ENCODE peak calls at places on chromosomes 16 and 17, in seven cellular contexts. I is T1000; W is Jurkat, Clone E6-1; O is iPS-NIHi11; D is stimulated activated CD4-positive, alpha-beta T cell treated with anti-CD3 and anti-CD28 coated beads, Interleukin-1b, Interleukin-23, amount 100 ng/mL, for 24 hours; Z is kidney; E is EL. M is an unnamed sample.

GRCh38 chr16:85520853-85521736 is 92.0 kb upstream of the GSE1 start:
- DNase-seq in I (no peak), W (no peak), O (no peak), D (no peak), Z (peak; percentile 92), E (no peak), M (no peak)

GRCh38 chr17:42660692-42661345 is 1.7 kb downstream of the TUBG2 start:
- DNase-seq in I (no peak), W (no peak), O (no peak), D (no peak), Z (no peak), E (peak; percentile 88), M (no peak)

GRCh38 chr17:76678330-76678729 is 32.4 kb downstream of the MXRA7 start:
- DNase-seq in I (no peak), W (peak; percentile 93), O (no peak), D (no peak), Z (peak; percentile 59), E (no peak), M (peak; percentile 94)

GRCh38 chr17:17669081-17669850 is 12.0 kb upstream of the RAI1 start:
- DNase-seq in I (no peak), W (no peak), O (no peak), D (no peak), Z (no peak), E (peak; percentile 33), M (peak; percentile 31)

GRCh38 chr17:48787850-48788249 is 29.2 kb downstream of the TTLL6 start:
- DNase-seq in I (no peak), W (no peak), O (no peak), D (no peak), Z (no peak), E (no peak), M (no peak)

GRCh38 chr17:39208136-39208535 is 8.1 kb downstream of the RPL19 start:
- DNase-seq in I (no peak), W (no peak), O (no peak), D (no peak), Z (no peak), E (no peak), M (no peak)

GRCh38 chr16:15963307-15963910 is 14.0 kb downstream of the ABCC1 start:
- DNase-seq in I (no peak), W (no peak), O (no peak), D (no peak), Z (no peak), E (no peak), M (no peak)

GRCh38 chr17:7393613-7394451 is 493 bp downstream of the PLSCR3 start:
- DNase-seq in I (no peak), W (no peak), O (peak; percentile 86), D (no peak), Z (peak; percentile 79), E (peak; percentile 39), M (peak; percentile 49)

GRCh38 chr17:49216953-49217650 is 6.6 kb downstream of the ABI3 start:
- DNase-seq in I (no peak), W (no peak), O (no peak), D (no peak), Z (peak; percentile 74), E (no peak), M (no peak)

GRCh38 chr17:16287563-16288027 is 65.7 kb downstream of the CENPV start:
- DNase-seq in I (no peak), W (peak; percentile 63), O (no peak), D (no peak), Z (no peak), E (peak; percentile 74), M (no peak)

GRCh38 chr17:70621593-70621992 is 452.3 kb downstream of the KCNJ2 start:
- DNase-seq in I (no peak), W (no peak), O (no peak), D (no peak), Z (no peak), E (peak; percentile 5), M (no peak)

GRCh38 chr16:55010492-55011260 is 80.0 kb downstream of the IRX5 start:
- DNase-seq in I (no peak), W (no peak), O (no peak), D (no peak), Z (no peak), E (no peak), M (no peak)

GRCh38 chr17:82051776-82052637 is at the start of the genes GPS1 and RFNG:
- DNase-seq in I (no peak), W (peak; percentile 38), O (peak; percentile 96), D (peak; percentile 67), Z (peak; percentile 91), E (peak; percentile 62), M (peak; percentile 79)

GRCh38 chr17:57372156-57372555 is 115.8 kb downstream of the MSI2 start:
- DNase-seq in I (no peak), W (no peak), O (no peak), D (no peak), Z (no peak), E (peak; percentile 45), M (no peak)

GRCh38 chr17:41972571-41973411 is 6.2 kb downstream of the CNP start:
- DNase-seq in I (no peak), W (no peak), O (no peak), D (no peak), Z (peak; percentile 90), E (no peak), M (peak; percentile 28)

GRCh38 chr16:67449328-67449727 is 18.4 kb downstream of the HSD11B2 start:
- DNase-seq in I (no peak), W (no peak), O (no peak), D (no peak), Z (no peak), E (no peak), M (no peak)

GRCh38 chr17:1718362-1719165 is 5.9 kb upstream of the WDR81 start:
- DNase-seq in I (no peak), W (no peak), O (no peak), D (no peak), Z (peak; percentile 84), E (no peak), M (no peak)

GRCh38 chr16:8923199-8923598 is 40.5 kb downstream of the USP7 start:
- DNase-seq in I (no peak), W (no peak), O (no peak), D (no peak), Z (no peak), E (no peak), M (no peak)

GRCh38 chr17:75509528-75510258 is 5.6 kb downstream of the CASKIN2 start:
- DNase-seq in I (no peak), W (no peak), O (no peak), D (no peak), Z (peak; percentile 83), E (no peak), M (no peak)

GRCh38 chr17:21523482-21524210 is 147.5 kb downstream of the KCNJ12 start:
- DNase-seq in I (no peak), W (no peak), O (no peak), D (no peak), Z (no peak), E (no peak), M (no peak)

GRCh38 chr17:50558955-50559614 is 1.4 kb upstream of the CACNA1G start:
- DNase-seq in I (no peak), W (no peak), O (peak; percentile 51), D (no peak), Z (no peak), E (no peak), M (no peak)

GRCh38 chr16:87233928-87234327 is 83.3 kb downstream of the C16orf95 start:
- DNase-seq in I (no peak), W (no peak), O (peak; percentile 60), D (no peak), Z (no peak), E (peak; percentile 38), M (no peak)

GRCh38 chr17:50165867-50166517 is at the start of gene SGCA:
- DNase-seq in I (no peak), W (no peak), O (no peak), D (no peak), Z (peak; percentile 65), E (no peak), M (no peak)

GRCh38 chr17:63431618-63431938 is 14.5 kb downstream of the CYB561 start:
- DNase-seq in I (no peak), W (no peak), O (no peak), D (no peak), Z (no peak), E (no peak), M (no peak)

GRCh38 chr16:29154676-29155121 is 169.8 kb downstream of the LAT start:
- DNase-seq in I (no peak), W (no peak), O (no peak), D (no peak), Z (no peak), E (no peak), M (no peak)

GRCh38 chr17:36837616-36838272 is 99.5 kb upstream of the LHX1 start:
- DNase-seq in I (no peak), W (no peak), O (peak; percentile 78), D (no peak), Z (no peak), E (no peak), M (no peak)

GRCh38 chr16:82629441-82630027 is 2.8 kb downstream of the CDH13 start:
- DNase-seq in I (peak; percentile 40), W (no peak), O (no peak), D (no peak), Z (no peak), E (peak; percentile 94), M (no peak)